ENCODE peak calls at places on chromosomes 7 and 10, in four cellular contexts. One of them, this sample, is unnamed.

GRCh38 chr7:80661729-80662128 is 23.3 kb downstream of the CD36 start:
- DNase-seq in HFF-Myc: no peak
- DNase-seq in uterus: no peak
- DNase-seq in fibroblast of lung: no peak
- DNase-seq in this sample: no peak

GRCh38 chr7:34333184-34333583 is 324.8 kb upstream of the NPSR1 start:
- DNase-seq in HFF-Myc: no peak
- DNase-seq in uterus: no peak
- DNase-seq in fibroblast of lung: no peak
- DNase-seq in this sample: no peak

GRCh38 chr10:128024426-128024825 is 101.8 kb downstream of the MKI67 start:
- DNase-seq in HFF-Myc: no peak
- DNase-seq in uterus: peak
- DNase-seq in fibroblast of lung: no peak
- DNase-seq in this sample: no peak

GRCh38 chr7:49580000-49580399 is 193.4 kb upstream of the VWC2 start:
- DNase-seq in HFF-Myc: no peak
- DNase-seq in uterus: no peak
- DNase-seq in fibroblast of lung: no peak
- DNase-seq in this sample: no peak

GRCh38 chr7:35389636-35390035 is 135.7 kb upstream of the TBX20 start:
- DNase-seq in HFF-Myc: no peak
- DNase-seq in uterus: no peak
- DNase-seq in fibroblast of lung: no peak
- DNase-seq in this sample: no peak

GRCh38 chr10:37015498-37015897 is 109.9 kb upstream of the ANKRD30A start:
- DNase-seq in HFF-Myc: no peak
- DNase-seq in uterus: no peak
- DNase-seq in fibroblast of lung: no peak
- DNase-seq in this sample: no peak

GRCh38 chr7:130721486-130722277 is 12.3 kb downstream of the KLF14 start:
- DNase-seq in HFF-Myc: peak
- DNase-seq in uterus: peak
- DNase-seq in fibroblast of lung: peak
- DNase-seq in this sample: no peak

GRCh38 chr7:40733578-40733977 is 598.8 kb downstream of the SUGCT start:
- DNase-seq in HFF-Myc: no peak
- DNase-seq in uterus: no peak
- DNase-seq in fibroblast of lung: no peak
- DNase-seq in this sample: no peak

GRCh38 chr10:944034-944831 is 12.7 kb upstream of the LARP4B start:
- DNase-seq in HFF-Myc: peak
- DNase-seq in uterus: peak
- DNase-seq in fibroblast of lung: peak
- DNase-seq in this sample: no peak

GRCh38 chr7:44097064-44097932 is 6.8 kb upstream of the AEBP1 start:
- DNase-seq in HFF-Myc: no peak
- DNase-seq in uterus: peak
- DNase-seq in fibroblast of lung: no peak
- DNase-seq in this sample: no peak
- TF ChIP-seq CTCF in HFF-Myc: no peak
- TF ChIP-seq CTCF in uterus: no peak
- TF ChIP-seq CTCF in fibroblast of lung: no peak
- TF ChIP-seq CTCF in this sample: no peak

GRCh38 chr7:45111298-45112223 is at the start of gene TBRG4:
- DNase-seq in HFF-Myc: peak
- DNase-seq in uterus: peak
- DNase-seq in fibroblast of lung: peak
- DNase-seq in this sample: peak
- H3K4me3 ChIP-seq in HFF-Myc: peak
- H3K4me3 ChIP-seq in uterus: peak
- H3K4me3 ChIP-seq in fibroblast of lung: peak
- H3K4me3 ChIP-seq in this sample: peak

GRCh38 chr10:101566333-101567164 is 21.5 kb downstream of the POLL start:
- DNase-seq in HFF-Myc: no peak
- DNase-seq in uterus: no peak
- DNase-seq in fibroblast of lung: no peak
- DNase-seq in this sample: peak
- TF ChIP-seq CTCF in HFF-Myc: no peak
- TF ChIP-seq CTCF in uterus: no peak
- TF ChIP-seq CTCF in fibroblast of lung: no peak
- TF ChIP-seq CTCF in this sample: no peak

GRCh38 chr7:155741061-155741460 is 71.2 kb downstream of the SHH start:
- DNase-seq in HFF-Myc: no peak
- DNase-seq in uterus: no peak
- DNase-seq in fibroblast of lung: no peak
- DNase-seq in this sample: no peak
- H3K4me3 ChIP-seq in HFF-Myc: no peak
- H3K4me3 ChIP-seq in uterus: no peak
- H3K4me3 ChIP-seq in fibroblast of lung: no peak
- H3K4me3 ChIP-seq in this sample: no peak

GRCh38 chr7:77197135-77197534 is 2.5 kb downstream of the FGL2 start:
- DNase-seq in HFF-Myc: no peak
- DNase-seq in uterus: no peak
- DNase-seq in fibroblast of lung: no peak
- DNase-seq in this sample: no peak
- TF ChIP-seq CTCF in HFF-Myc: no peak
- TF ChIP-seq CTCF in uterus: no peak
- TF ChIP-seq CTCF in fibroblast of lung: no peak
- TF ChIP-seq CTCF in this sample: no peak